ENCODE peak calls at places on chromosomes 3 and 15, in six cellular contexts. One of them, this sample, is unnamed.

GRCh38 chr3:79847928-79848327 is 80.1 kb upstream of the ROBO1 start:
- DNase-seq in brain microvascular endothelial cell: no peak
- DNase-seq in uterus: no peak
- DNase-seq in A549: no peak
- DNase-seq in psoas muscle: no peak
- DNase-seq in tibial nerve: no peak
- DNase-seq in this sample: no peak

GRCh38 chr3:177527182-177527581 is 329.9 kb upstream of the TBL1XR1 start:
- DNase-seq in brain microvascular endothelial cell: no peak
- DNase-seq in uterus: no peak
- DNase-seq in A549: no peak
- DNase-seq in psoas muscle: no peak
- DNase-seq in tibial nerve: no peak
- DNase-seq in this sample: no peak

GRCh38 chr3:179410317-179410716 is 41.0 kb downstream of the GNB4 start:
- DNase-seq in brain microvascular endothelial cell: peak
- DNase-seq in uterus: no peak
- DNase-seq in A549: no peak
- DNase-seq in psoas muscle: no peak
- DNase-seq in tibial nerve: no peak
- DNase-seq in this sample: no peak

GRCh38 chr3:53166781-53167291 is 5.8 kb downstream of the PRKCD start:
- DNase-seq in brain microvascular endothelial cell: peak
- DNase-seq in uterus: peak
- DNase-seq in A549: no peak
- DNase-seq in psoas muscle: peak
- DNase-seq in tibial nerve: peak
- DNase-seq in this sample: no peak

GRCh38 chr15:57438166-57438565 is 61.9 kb downstream of the CGNL1 start:
- DNase-seq in brain microvascular endothelial cell: no peak
- DNase-seq in uterus: no peak
- DNase-seq in A549: no peak
- DNase-seq in psoas muscle: no peak
- DNase-seq in tibial nerve: no peak
- DNase-seq in this sample: no peak

GRCh38 chr3:192830279-192831110 is 87.2 kb downstream of the MB21D2 start:
- DNase-seq in brain microvascular endothelial cell: no peak
- DNase-seq in uterus: no peak
- DNase-seq in A549: no peak
- DNase-seq in psoas muscle: no peak
- DNase-seq in tibial nerve: no peak
- DNase-seq in this sample: no peak

GRCh38 chr3:30750967-30751366 is 143.5 kb downstream of the GADL1 start:
- DNase-seq in brain microvascular endothelial cell: no peak
- DNase-seq in uterus: no peak
- DNase-seq in A549: no peak
- DNase-seq in psoas muscle: no peak
- DNase-seq in tibial nerve: no peak
- DNase-seq in this sample: no peak

GRCh38 chr3:69313251-69313650 is 72.6 kb downstream of the FRMD4B start:
- DNase-seq in brain microvascular endothelial cell: no peak
- DNase-seq in uterus: no peak
- DNase-seq in A549: no peak
- DNase-seq in psoas muscle: no peak
- DNase-seq in tibial nerve: no peak
- DNase-seq in this sample: no peak

GRCh38 chr3:101758224-101758623 is 20.8 kb upstream of the NXPE3 start:
- DNase-seq in brain microvascular endothelial cell: no peak
- DNase-seq in uterus: no peak
- DNase-seq in A549: no peak
- DNase-seq in psoas muscle: no peak
- DNase-seq in tibial nerve: no peak
- DNase-seq in this sample: no peak

GRCh38 chr3:144175644-144176425 is 204.2 kb downstream of the DIPK2A start:
- DNase-seq in brain microvascular endothelial cell: no peak
- DNase-seq in uterus: no peak
- DNase-seq in A549: no peak
- DNase-seq in psoas muscle: no peak
- DNase-seq in tibial nerve: no peak
- DNase-seq in this sample: no peak

GRCh38 chr3:23385327-23385726 is 182.2 kb downstream of the UBE2E2 start:
- DNase-seq in brain microvascular endothelial cell: no peak
- DNase-seq in uterus: no peak
- DNase-seq in A549: no peak
- DNase-seq in psoas muscle: no peak
- DNase-seq in tibial nerve: no peak
- DNase-seq in this sample: no peak

DNA sequence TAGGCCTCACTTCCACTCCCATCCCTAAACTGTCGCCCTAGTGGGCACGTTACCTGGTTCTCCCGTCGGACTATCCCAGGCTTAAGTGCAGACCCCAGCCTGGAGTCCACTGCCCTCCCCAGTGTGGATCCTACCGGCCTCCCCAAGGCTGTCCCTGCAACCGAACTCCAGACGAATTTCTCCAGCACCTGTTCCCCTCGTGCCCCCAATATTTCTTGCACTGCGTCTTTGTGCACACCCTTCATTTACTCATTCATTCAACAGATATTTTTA is 26.4 kb downstream of the SLC41A3 start:
- DNase-seq in brain microvascular endothelial cell: no peak
- DNase-seq in uterus: no peak
- DNase-seq in A549: no peak
- DNase-seq in psoas muscle: no peak
- DNase-seq in tibial nerve: no peak
- DNase-seq in this sample: no peak
- H3K27ac ChIP-seq in brain microvascular endothelial cell: no peak
- H3K27ac ChIP-seq in uterus: no peak
- H3K27ac ChIP-seq in A549: no peak
- H3K27ac ChIP-seq in psoas muscle: peak
- H3K27ac ChIP-seq in tibial nerve: no peak
- H3K27ac ChIP-seq in this sample: no peak

GRCh38 chr15:80173022-80173759 is 20.4 kb downstream of the FAH start:
- DNase-seq in brain microvascular endothelial cell: peak
- DNase-seq in uterus: peak
- DNase-seq in A549: peak
- DNase-seq in psoas muscle: peak
- DNase-seq in tibial nerve: peak
- DNase-seq in this sample: peak

GRCh38 chr15:80169768-80170357 is 17.1 kb downstream of the FAH start:
- DNase-seq in brain microvascular endothelial cell: no peak
- DNase-seq in uterus: no peak
- DNase-seq in A549: no peak
- DNase-seq in psoas muscle: no peak
- DNase-seq in tibial nerve: no peak
- DNase-seq in this sample: no peak

GRCh38 chr15:80172401-80172800 is 19.6 kb downstream of the FAH start:
- DNase-seq in brain microvascular endothelial cell: no peak
- DNase-seq in uterus: no peak
- DNase-seq in A549: no peak
- DNase-seq in psoas muscle: no peak
- DNase-seq in tibial nerve: no peak
- DNase-seq in this sample: no peak

GRCh38 chr15:80170596-80170995 is 17.8 kb downstream of the FAH start:
- DNase-seq in brain microvascular endothelial cell: no peak
- DNase-seq in uterus: no peak
- DNase-seq in A549: no peak
- DNase-seq in psoas muscle: no peak
- DNase-seq in tibial nerve: no peak
- DNase-seq in this sample: no peak

GRCh38 chr15:80171787-80172186 is 19.0 kb downstream of the FAH start:
- DNase-seq in brain microvascular endothelial cell: no peak
- DNase-seq in uterus: no peak
- DNase-seq in A549: no peak
- DNase-seq in psoas muscle: no peak
- DNase-seq in tibial nerve: no peak
- DNase-seq in this sample: no peak
- H3K27ac ChIP-seq in brain microvascular endothelial cell: no peak
- H3K27ac ChIP-seq in uterus: no peak
- H3K27ac ChIP-seq in A549: no peak
- H3K27ac ChIP-seq in psoas muscle: no peak
- H3K27ac ChIP-seq in tibial nerve: no peak
- H3K27ac ChIP-seq in this sample: no peak

DNA sequence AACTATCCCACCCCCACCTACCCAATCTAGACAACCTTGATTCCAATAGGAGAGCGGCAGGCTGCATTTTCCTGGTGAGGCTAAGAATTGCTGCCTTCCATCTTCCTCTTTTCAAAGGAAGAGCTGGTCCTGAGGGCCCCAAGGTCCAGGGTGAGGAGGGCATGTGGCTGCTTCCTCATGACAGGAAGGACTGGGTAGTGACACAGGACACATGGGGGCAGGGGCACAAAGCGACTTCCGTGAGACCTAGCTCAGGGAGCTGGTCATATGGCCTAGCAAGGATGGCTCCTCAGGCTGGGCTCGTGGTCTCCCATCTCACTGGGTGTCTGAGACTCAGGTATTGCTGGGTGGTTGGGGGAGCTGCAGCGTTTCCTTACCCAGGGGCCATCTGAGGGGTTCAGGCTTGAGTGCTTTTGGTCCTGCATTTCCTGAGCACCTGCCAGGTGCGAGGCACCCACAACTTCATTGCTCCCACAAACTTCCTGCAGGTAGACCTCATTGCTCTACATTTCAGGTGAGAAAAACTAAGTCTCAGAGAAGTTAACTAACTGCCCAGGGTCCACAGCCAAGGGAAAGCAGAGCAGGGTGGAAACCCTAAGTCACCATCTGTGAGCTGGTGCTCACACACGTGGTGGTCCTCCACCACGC is 160.0 kb upstream of the TLE3 start:
- DNase-seq in brain microvascular endothelial cell: no peak
- DNase-seq in uterus: no peak
- DNase-seq in A549: no peak
- DNase-seq in psoas muscle: no peak
- DNase-seq in tibial nerve: no peak
- DNase-seq in this sample: no peak
- H3K27ac ChIP-seq in brain microvascular endothelial cell: no peak
- H3K27ac ChIP-seq in uterus: no peak
- H3K27ac ChIP-seq in A549: no peak
- H3K27ac ChIP-seq in psoas muscle: no peak
- H3K27ac ChIP-seq in tibial nerve: no peak
- H3K27ac ChIP-seq in this sample: no peak

GRCh38 chr15:38129531-38130199 is 123.0 kb upstream of the SPRED1 start:
- DNase-seq in brain microvascular endothelial cell: peak
- DNase-seq in uterus: peak
- DNase-seq in A549: no peak
- DNase-seq in psoas muscle: peak
- DNase-seq in tibial nerve: peak
- DNase-seq in this sample: peak
- H3K27ac ChIP-seq in brain microvascular endothelial cell: peak
- H3K27ac ChIP-seq in uterus: peak
- H3K27ac ChIP-seq in A549: no peak
- H3K27ac ChIP-seq in psoas muscle: peak
- H3K27ac ChIP-seq in tibial nerve: peak
- H3K27ac ChIP-seq in this sample: no peak

DNA sequence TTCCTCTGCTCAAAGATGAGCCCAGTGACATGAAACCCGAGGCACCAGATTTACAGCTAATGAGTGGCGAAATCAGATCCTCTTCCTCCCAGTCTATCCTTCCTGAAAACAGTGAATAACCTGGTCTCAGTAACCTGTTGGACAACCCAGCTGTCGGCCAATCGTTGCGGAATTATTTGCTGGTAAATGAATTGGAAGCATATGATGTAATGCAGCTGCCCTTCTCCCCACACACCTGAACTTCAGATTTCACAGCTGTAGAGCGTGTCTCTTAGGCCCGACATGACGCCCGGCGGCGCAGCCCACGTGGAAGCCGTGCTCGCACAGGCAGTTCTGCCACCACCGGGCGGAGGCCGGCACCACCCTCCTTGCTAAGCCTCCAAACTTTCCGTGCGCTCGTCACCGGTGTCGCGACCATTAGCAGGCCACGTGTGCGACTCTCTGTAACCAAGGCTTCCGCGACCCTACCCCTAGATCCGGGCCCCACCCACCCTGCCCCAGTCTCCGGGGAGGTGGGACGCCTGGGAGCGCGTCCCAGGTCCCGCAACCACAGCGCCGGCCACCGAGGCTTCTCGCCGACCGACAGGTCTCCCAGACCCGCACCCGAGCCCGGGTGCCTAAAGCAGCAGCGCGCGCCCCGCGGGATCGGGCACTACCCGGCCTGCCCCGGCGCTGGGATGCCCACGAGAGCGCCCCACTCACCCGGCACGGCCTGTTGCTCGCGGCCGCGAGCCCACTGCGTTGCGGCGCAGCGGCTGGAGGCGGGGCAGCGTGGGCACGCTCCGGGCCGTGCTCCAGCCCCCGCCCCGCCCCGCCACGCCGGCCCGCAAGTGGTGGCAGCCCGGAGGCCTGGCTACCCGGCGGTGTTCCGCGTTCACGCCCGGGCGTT is at the start of gene RIOX2:
- DNase-seq in brain microvascular endothelial cell: peak
- DNase-seq in uterus: peak
- DNase-seq in A549: peak
- DNase-seq in psoas muscle: peak
- DNase-seq in tibial nerve: peak
- DNase-seq in this sample: peak
- H3K27ac ChIP-seq in brain microvascular endothelial cell: peak
- H3K27ac ChIP-seq in uterus: peak
- H3K27ac ChIP-seq in A549: peak
- H3K27ac ChIP-seq in psoas muscle: peak
- H3K27ac ChIP-seq in tibial nerve: peak
- H3K27ac ChIP-seq in this sample: peak

GRCh38 chr15:79562538-79563298 is 130.6 kb downstream of the MINAR1 start:
- DNase-seq in brain microvascular endothelial cell: no peak
- DNase-seq in uterus: no peak
- DNase-seq in A549: no peak
- DNase-seq in psoas muscle: no peak
- DNase-seq in tibial nerve: no peak
- DNase-seq in this sample: no peak
- H3K27ac ChIP-seq in brain microvascular endothelial cell: no peak
- H3K27ac ChIP-seq in uterus: no peak
- H3K27ac ChIP-seq in A549: no peak
- H3K27ac ChIP-seq in psoas muscle: no peak
- H3K27ac ChIP-seq in tibial nerve: no peak
- H3K27ac ChIP-seq in this sample: no peak

DNA sequence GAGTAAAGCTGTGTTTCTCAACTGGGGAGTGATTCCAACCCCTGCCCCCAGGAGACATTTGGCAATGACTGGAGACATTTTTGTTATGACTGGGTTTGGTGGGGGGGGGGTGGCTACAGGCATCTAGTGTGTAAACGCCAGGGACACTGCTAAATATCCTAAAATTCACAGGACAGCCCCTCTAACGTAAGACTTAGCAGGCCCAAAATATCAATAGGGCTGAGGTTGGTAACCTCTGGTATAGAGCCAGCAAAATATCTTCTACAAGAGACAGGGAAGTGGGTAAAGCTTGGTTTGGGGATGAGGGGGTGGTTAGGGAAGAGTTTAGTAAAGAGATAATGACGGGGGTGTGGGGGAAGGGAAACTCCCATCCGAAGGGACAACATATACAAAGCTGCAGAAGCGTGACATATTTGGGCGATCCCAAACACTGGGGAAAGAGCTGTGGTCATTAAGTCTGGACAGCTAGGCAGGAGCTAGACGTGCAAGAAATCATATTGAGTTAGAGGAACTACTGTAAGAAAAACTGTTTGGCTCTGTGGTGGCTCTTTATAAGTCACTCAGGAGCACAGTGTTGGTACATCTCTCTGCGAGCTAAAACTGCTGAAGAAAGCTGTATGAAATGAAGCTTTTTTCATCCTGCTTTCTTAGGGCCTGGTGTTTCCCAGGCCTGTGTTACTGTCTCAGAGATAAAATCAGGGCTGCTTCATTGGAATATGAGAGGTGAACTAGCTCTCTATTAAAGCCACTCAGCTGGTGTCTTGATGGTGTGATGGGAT is 657 bp upstream of the TRIM69 start:
- DNase-seq in brain microvascular endothelial cell: no peak
- DNase-seq in uterus: peak
- DNase-seq in A549: no peak
- DNase-seq in psoas muscle: peak
- DNase-seq in tibial nerve: peak
- DNase-seq in this sample: peak
- H3K27ac ChIP-seq in brain microvascular endothelial cell: no peak
- H3K27ac ChIP-seq in uterus: peak
- H3K27ac ChIP-seq in A549: no peak
- H3K27ac ChIP-seq in psoas muscle: no peak
- H3K27ac ChIP-seq in tibial nerve: peak
- H3K27ac ChIP-seq in this sample: peak